ENCODE peak calls at places on chromosomes 2 and 18, in six cellular contexts. One of them, this sample, is unnamed.
A peak's percentile ranks its signal among the peaks of the same experiment; 100 is the strongest.

GRCh38 chr2:232573821-232574435 is 23.4 kb downstream of the EIF4E2 start:
- DNase-seq in lower leg skin: no peak
- DNase-seq in heart left ventricle: no peak
- DNase-seq in HCT116: no peak
- DNase-seq in IMR-90: no peak
- DNase-seq in H54: no peak
- DNase-seq in this sample: no peak

GRCh38 chr2:11071207-11071606 is 84.1 kb upstream of the SLC66A3 start:
- DNase-seq in lower leg skin: peak; percentile 70
- DNase-seq in heart left ventricle: no peak
- DNase-seq in HCT116: no peak
- DNase-seq in IMR-90: peak; percentile 20
- DNase-seq in H54: no peak
- DNase-seq in this sample: peak; percentile 54

GRCh38 chr2:197297262-197297661 is 13.3 kb downstream of the ANKRD44 start:
- DNase-seq in lower leg skin: no peak
- DNase-seq in heart left ventricle: no peak
- DNase-seq in HCT116: no peak
- DNase-seq in IMR-90: no peak
- DNase-seq in H54: no peak
- DNase-seq in this sample: peak; percentile 60

GRCh38 chr2:29372185-29372584 is 257.0 kb downstream of the CLIP4 start:
- DNase-seq in lower leg skin: no peak
- DNase-seq in heart left ventricle: no peak
- DNase-seq in HCT116: no peak
- DNase-seq in IMR-90: no peak
- DNase-seq in H54: no peak
- DNase-seq in this sample: no peak

GRCh38 chr2:161044095-161044874 is 115.9 kb upstream of the TANK start:
- DNase-seq in lower leg skin: peak; percentile 86
- DNase-seq in heart left ventricle: no peak
- DNase-seq in HCT116: no peak
- DNase-seq in IMR-90: peak; percentile 73
- DNase-seq in H54: no peak
- DNase-seq in this sample: no peak

GRCh38 chr2:96868555-96869280 is 1.2 kb downstream of the SEMA4C start:
- DNase-seq in lower leg skin: peak; percentile 98
- DNase-seq in heart left ventricle: peak; percentile 90
- DNase-seq in HCT116: peak; percentile 54
- DNase-seq in IMR-90: peak; percentile 91
- DNase-seq in H54: peak; percentile 95
- DNase-seq in this sample: peak; percentile 96

GRCh38 chr18:23144628-23145027 is 9.3 kb downstream of the CABLES1 start:
- DNase-seq in lower leg skin: no peak
- DNase-seq in heart left ventricle: no peak
- DNase-seq in HCT116: no peak
- DNase-seq in IMR-90: no peak
- DNase-seq in H54: no peak
- DNase-seq in this sample: no peak

GRCh38 chr2:175167076-175167791 is 769 bp downstream of the ATF2 start:
- DNase-seq in lower leg skin: peak; percentile 86
- DNase-seq in heart left ventricle: peak; percentile 36
- DNase-seq in HCT116: no peak
- DNase-seq in IMR-90: no peak
- DNase-seq in H54: no peak
- DNase-seq in this sample: no peak

GRCh38 chr2:60312618-60313017 is 240.8 kb downstream of the BCL11A start:
- DNase-seq in lower leg skin: no peak
- DNase-seq in heart left ventricle: no peak
- DNase-seq in HCT116: no peak
- DNase-seq in IMR-90: no peak
- DNase-seq in H54: no peak
- DNase-seq in this sample: no peak

GRCh38 chr2:44753552-44754285 is 187.8 kb upstream of the SIX3 start:
- DNase-seq in lower leg skin: no peak
- DNase-seq in heart left ventricle: no peak
- DNase-seq in HCT116: no peak
- DNase-seq in IMR-90: no peak
- DNase-seq in H54: no peak
- DNase-seq in this sample: peak; percentile 97

GRCh38 chr2:32061973-32062861 is 1.1 kb upstream of the SPAST start:
- DNase-seq in lower leg skin: peak; percentile 82
- DNase-seq in heart left ventricle: peak; percentile 67
- DNase-seq in HCT116: no peak
- DNase-seq in IMR-90: peak; percentile 19
- DNase-seq in H54: peak; percentile 52
- DNase-seq in this sample: peak; percentile 60

GRCh38 chr2:109710505-109711229 is 83.4 kb upstream of the RGPD5 start:
- DNase-seq in lower leg skin: no peak
- DNase-seq in heart left ventricle: no peak
- DNase-seq in HCT116: no peak
- DNase-seq in IMR-90: no peak
- DNase-seq in H54: no peak
- DNase-seq in this sample: peak; percentile 23

GRCh38 chr2:162244559-162245031 is 1.4 kb upstream of the FAP start:
- DNase-seq in lower leg skin: peak; percentile 87
- DNase-seq in heart left ventricle: no peak
- DNase-seq in HCT116: peak; percentile 22
- DNase-seq in IMR-90: peak; percentile 93
- DNase-seq in H54: peak; percentile 16
- DNase-seq in this sample: no peak

GRCh38 chr2:24365051-24365450 is 4.7 kb upstream of the ITSN2 start:
- DNase-seq in lower leg skin: peak; percentile 95
- DNase-seq in heart left ventricle: peak; percentile 83
- DNase-seq in HCT116: no peak
- DNase-seq in IMR-90: no peak
- DNase-seq in H54: no peak
- DNase-seq in this sample: no peak

GRCh38 chr2:223771480-223771879 is 65.9 kb downstream of the AP1S3 start:
- DNase-seq in lower leg skin: no peak
- DNase-seq in heart left ventricle: no peak
- DNase-seq in HCT116: no peak
- DNase-seq in IMR-90: peak; percentile 7
- DNase-seq in H54: no peak
- DNase-seq in this sample: no peak

GRCh38 chr2:176826356-176826755 is 386.2 kb upstream of the HNRNPA3 start:
- DNase-seq in lower leg skin: no peak
- DNase-seq in heart left ventricle: no peak
- DNase-seq in HCT116: no peak
- DNase-seq in IMR-90: no peak
- DNase-seq in H54: no peak
- DNase-seq in this sample: no peak

GRCh38 chr2:79530443-79530842 is 17.6 kb downstream of the CTNNA2 start:
- DNase-seq in lower leg skin: no peak
- DNase-seq in heart left ventricle: no peak
- DNase-seq in HCT116: no peak
- DNase-seq in IMR-90: no peak
- DNase-seq in H54: no peak
- DNase-seq in this sample: peak; percentile 18

GRCh38 chr18:46856975-46857374 is 60.3 kb downstream of the PIAS2 start:
- DNase-seq in lower leg skin: no peak
- DNase-seq in heart left ventricle: no peak
- DNase-seq in HCT116: peak; percentile 6
- DNase-seq in IMR-90: no peak
- DNase-seq in H54: no peak
- DNase-seq in this sample: no peak

GRCh38 chr2:12701786-12702660 is 14.7 kb upstream of the TRIB2 start:
- DNase-seq in lower leg skin: no peak
- DNase-seq in heart left ventricle: no peak
- DNase-seq in HCT116: no peak
- DNase-seq in IMR-90: peak; percentile 80
- DNase-seq in H54: no peak
- DNase-seq in this sample: no peak

GRCh38 chr2:25664531-25665307 is 8.7 kb downstream of the DTNB start:
- DNase-seq in lower leg skin: no peak
- DNase-seq in heart left ventricle: peak; percentile 49
- DNase-seq in HCT116: peak; percentile 68
- DNase-seq in IMR-90: peak; percentile 74
- DNase-seq in H54: no peak
- DNase-seq in this sample: peak; percentile 62

GRCh38 chr2:109435066-109435690 is 178.6 kb downstream of the SEPTIN10 start:
- DNase-seq in lower leg skin: peak; percentile 82
- DNase-seq in heart left ventricle: no peak
- DNase-seq in HCT116: no peak
- DNase-seq in IMR-90: no peak
- DNase-seq in H54: no peak
- DNase-seq in this sample: no peak

GRCh38 chr18:48720655-48721025 is 181.8 kb downstream of the CTIF start:
- DNase-seq in lower leg skin: no peak
- DNase-seq in heart left ventricle: no peak
- DNase-seq in HCT116: no peak
- DNase-seq in IMR-90: no peak
- DNase-seq in H54: no peak
- DNase-seq in this sample: no peak

GRCh38 chr2:42569116-42569711 is 782 bp downstream of the MTA3 start:
- DNase-seq in lower leg skin: peak; percentile 80
- DNase-seq in heart left ventricle: peak; percentile 30
- DNase-seq in HCT116: no peak
- DNase-seq in IMR-90: peak; percentile 12
- DNase-seq in H54: peak; percentile 40
- DNase-seq in this sample: peak; percentile 63

GRCh38 chr2:101638156-101638809 is 59.2 kb upstream of the MAP4K4 start:
- DNase-seq in lower leg skin: peak; percentile 77
- DNase-seq in heart left ventricle: no peak
- DNase-seq in HCT116: no peak
- DNase-seq in IMR-90: no peak
- DNase-seq in H54: no peak
- DNase-seq in this sample: no peak

GRCh38 chr2:215409331-215410127 is 26.3 kb downstream of the FN1 start:
- DNase-seq in lower leg skin: no peak
- DNase-seq in heart left ventricle: no peak
- DNase-seq in HCT116: peak; percentile 21
- DNase-seq in IMR-90: peak; percentile 57
- DNase-seq in H54: no peak
- DNase-seq in this sample: no peak

GRCh38 chr2:29518988-29519925 is 402.1 kb downstream of the ALK start:
- DNase-seq in lower leg skin: no peak
- DNase-seq in heart left ventricle: no peak
- DNase-seq in HCT116: no peak
- DNase-seq in IMR-90: peak; percentile 84
- DNase-seq in H54: no peak
- DNase-seq in this sample: no peak

GRCh38 chr2:174614261-174614660 is 16.7 kb upstream of the WIPF1 start:
- DNase-seq in lower leg skin: no peak
- DNase-seq in heart left ventricle: no peak
- DNase-seq in HCT116: no peak
- DNase-seq in IMR-90: peak; percentile 81
- DNase-seq in H54: no peak
- DNase-seq in this sample: no peak

GRCh38 chr2:237967463-237967871 is 653 bp downstream of the UBE2F start:
- DNase-seq in lower leg skin: peak; percentile 87
- DNase-seq in heart left ventricle: peak; percentile 39
- DNase-seq in HCT116: no peak
- DNase-seq in IMR-90: no peak
- DNase-seq in H54: peak; percentile 52
- DNase-seq in this sample: peak; percentile 39

GRCh38 chr2:109255594-109255993 is 126.6 kb downstream of the SH3RF3 start:
- DNase-seq in lower leg skin: peak; percentile 40
- DNase-seq in heart left ventricle: no peak
- DNase-seq in HCT116: no peak
- DNase-seq in IMR-90: no peak
- DNase-seq in H54: no peak
- DNase-seq in this sample: no peak

GRCh38 chr2:68282814-68283812 is 30.8 kb upstream of the PPP3R1 start:
- DNase-seq in lower leg skin: no peak
- DNase-seq in heart left ventricle: no peak
- DNase-seq in HCT116: peak; percentile 33
- DNase-seq in IMR-90: peak; percentile 61
- DNase-seq in H54: peak; percentile 17
- DNase-seq in this sample: peak; percentile 57

GRCh38 chr2:38788306-38788705 is 10.3 kb downstream of the GEMIN6 start:
- DNase-seq in lower leg skin: no peak
- DNase-seq in heart left ventricle: no peak
- DNase-seq in HCT116: no peak
- DNase-seq in IMR-90: no peak
- DNase-seq in H54: no peak
- DNase-seq in this sample: no peak

GRCh38 chr2:38549066-38549465 is 53.7 kb downstream of the HNRNPLL start:
- DNase-seq in lower leg skin: no peak
- DNase-seq in heart left ventricle: no peak
- DNase-seq in HCT116: no peak
- DNase-seq in IMR-90: no peak
- DNase-seq in H54: no peak
- DNase-seq in this sample: no peak

GRCh38 chr18:44682871-44683221 is 2.2 kb downstream of the SETBP1 start:
- DNase-seq in lower leg skin: no peak
- DNase-seq in heart left ventricle: no peak
- DNase-seq in HCT116: no peak
- DNase-seq in IMR-90: no peak
- DNase-seq in H54: no peak
- DNase-seq in this sample: no peak

GRCh38 chr2:88239781-88240180 is 69.6 kb downstream of the THNSL2 start:
- DNase-seq in lower leg skin: no peak
- DNase-seq in heart left ventricle: no peak
- DNase-seq in HCT116: no peak
- DNase-seq in IMR-90: no peak
- DNase-seq in H54: no peak
- DNase-seq in this sample: peak; percentile 93

GRCh38 chr2:100692381-100692780 is 127.6 kb upstream of the NPAS2 start:
- DNase-seq in lower leg skin: no peak
- DNase-seq in heart left ventricle: no peak
- DNase-seq in HCT116: no peak
- DNase-seq in IMR-90: no peak
- DNase-seq in H54: no peak
- DNase-seq in this sample: no peak

GRCh38 chr2:70132244-70133126 is 45.2 kb downstream of the PCBP1 start:
- DNase-seq in lower leg skin: no peak
- DNase-seq in heart left ventricle: peak; percentile 48
- DNase-seq in HCT116: no peak
- DNase-seq in IMR-90: peak; percentile 63
- DNase-seq in H54: no peak
- DNase-seq in this sample: peak; percentile 86
- TF ChIP-seq POLR2A in lower leg skin: no peak
- TF ChIP-seq POLR2A in heart left ventricle: peak; percentile 29
- TF ChIP-seq POLR2A in HCT116: no peak
- TF ChIP-seq POLR2A in IMR-90: no peak
- TF ChIP-seq POLR2A in H54: no peak
- TF ChIP-seq POLR2A in this sample: peak; percentile 43

GRCh38 chr2:235527806-235528480 is 34.1 kb downstream of the AGAP1 start:
- DNase-seq in lower leg skin: no peak
- DNase-seq in heart left ventricle: no peak
- DNase-seq in HCT116: no peak
- DNase-seq in IMR-90: peak; percentile 57
- DNase-seq in H54: no peak
- DNase-seq in this sample: no peak
- TF ChIP-seq POLR2A in lower leg skin: no peak
- TF ChIP-seq POLR2A in heart left ventricle: no peak
- TF ChIP-seq POLR2A in HCT116: no peak
- TF ChIP-seq POLR2A in IMR-90: no peak
- TF ChIP-seq POLR2A in H54: no peak
- TF ChIP-seq POLR2A in this sample: no peak

GRCh38 chr2:217993055-217993645 is 9.6 kb downstream of the TNS1 start:
- DNase-seq in lower leg skin: no peak
- DNase-seq in heart left ventricle: no peak
- DNase-seq in HCT116: no peak
- DNase-seq in IMR-90: peak; percentile 95
- DNase-seq in H54: no peak
- DNase-seq in this sample: no peak
- TF ChIP-seq POLR2A in lower leg skin: no peak
- TF ChIP-seq POLR2A in heart left ventricle: no peak
- TF ChIP-seq POLR2A in HCT116: no peak
- TF ChIP-seq POLR2A in IMR-90: no peak
- TF ChIP-seq POLR2A in H54: no peak
- TF ChIP-seq POLR2A in this sample: no peak

GRCh38 chr2:19746137-19746585 is 155.6 kb downstream of the TTC32 start:
- DNase-seq in lower leg skin: no peak
- DNase-seq in heart left ventricle: no peak
- DNase-seq in HCT116: no peak
- DNase-seq in IMR-90: no peak
- DNase-seq in H54: no peak
- DNase-seq in this sample: no peak
- TF ChIP-seq POLR2A in lower leg skin: no peak
- TF ChIP-seq POLR2A in heart left ventricle: no peak
- TF ChIP-seq POLR2A in HCT116: no peak
- TF ChIP-seq POLR2A in IMR-90: no peak
- TF ChIP-seq POLR2A in H54: no peak
- TF ChIP-seq POLR2A in this sample: no peak

This sample was measured in NB4.